ENCODE peak calls at places on chromosomes 12 and 14, in eight cellular contexts. M, V, L, A, B, H, O and R are unnamed samples.

GRCh38 chr12:116267948-116268347 is 9.5 kb downstream of the MED13L start:
- DNase-seq in L (no peak), H (no peak), B (no peak), A (no peak), M (no peak), O (no peak), V (peak; percentile 27), R (no peak)

GRCh38 chr12:32698285-32698684 is 19.2 kb downstream of the DNM1L start:
- DNase-seq in H (no peak), L (no peak), V (no peak), A (no peak), B (no peak), O (no peak), M (no peak), R (no peak)

GRCh38 chr12:94622475-94622874 is 27.9 kb downstream of the TMCC3 start:
- DNase-seq in B (no peak), O (no peak), A (no peak), V (no peak), M (no peak), H (peak; percentile 58), L (peak; percentile 61), R (no peak)

GRCh38 chr12:29552324-29552927 is 54.9 kb upstream of the OVCH1 start:
- DNase-seq in B (no peak), M (peak; percentile 61), O (no peak), V (peak; percentile 25), A (peak; percentile 8), H (peak; percentile 36), L (peak; percentile 86), R (peak; percentile 36)

GRCh38 chr12:52200783-52201519 is 9.1 kb upstream of the KRT80 start:
- DNase-seq in O (no peak), V (no peak), L (no peak), M (no peak), H (no peak), B (no peak), A (no peak), R (no peak)

GRCh38 chr12:98908866-98909265 is 263.8 kb downstream of the APAF1 start:
- DNase-seq in H (no peak), V (no peak), B (no peak), O (no peak), M (no peak), A (no peak), L (no peak), R (no peak)

GRCh38 chr12:4867384-4867783 is 42.3 kb upstream of the KCNA1 start:
- DNase-seq in M (no peak), V (no peak), A (no peak), O (no peak), L (no peak), H (no peak), B (no peak), R (no peak)

GRCh38 chr14:24273422-24273998 is 2.1 kb upstream of the RABGGTA start:
- DNase-seq in O (no peak), M (no peak), L (peak; percentile 16), V (no peak), B (no peak), A (peak; percentile 32), H (no peak), R (no peak)

GRCh38 chr14:50233335-50234250 is 2.2 kb upstream of the SOS2 start:
- DNase-seq in V (no peak), L (no peak), O (no peak), B (no peak), H (no peak), M (no peak), A (no peak), R (no peak)

DNA sequence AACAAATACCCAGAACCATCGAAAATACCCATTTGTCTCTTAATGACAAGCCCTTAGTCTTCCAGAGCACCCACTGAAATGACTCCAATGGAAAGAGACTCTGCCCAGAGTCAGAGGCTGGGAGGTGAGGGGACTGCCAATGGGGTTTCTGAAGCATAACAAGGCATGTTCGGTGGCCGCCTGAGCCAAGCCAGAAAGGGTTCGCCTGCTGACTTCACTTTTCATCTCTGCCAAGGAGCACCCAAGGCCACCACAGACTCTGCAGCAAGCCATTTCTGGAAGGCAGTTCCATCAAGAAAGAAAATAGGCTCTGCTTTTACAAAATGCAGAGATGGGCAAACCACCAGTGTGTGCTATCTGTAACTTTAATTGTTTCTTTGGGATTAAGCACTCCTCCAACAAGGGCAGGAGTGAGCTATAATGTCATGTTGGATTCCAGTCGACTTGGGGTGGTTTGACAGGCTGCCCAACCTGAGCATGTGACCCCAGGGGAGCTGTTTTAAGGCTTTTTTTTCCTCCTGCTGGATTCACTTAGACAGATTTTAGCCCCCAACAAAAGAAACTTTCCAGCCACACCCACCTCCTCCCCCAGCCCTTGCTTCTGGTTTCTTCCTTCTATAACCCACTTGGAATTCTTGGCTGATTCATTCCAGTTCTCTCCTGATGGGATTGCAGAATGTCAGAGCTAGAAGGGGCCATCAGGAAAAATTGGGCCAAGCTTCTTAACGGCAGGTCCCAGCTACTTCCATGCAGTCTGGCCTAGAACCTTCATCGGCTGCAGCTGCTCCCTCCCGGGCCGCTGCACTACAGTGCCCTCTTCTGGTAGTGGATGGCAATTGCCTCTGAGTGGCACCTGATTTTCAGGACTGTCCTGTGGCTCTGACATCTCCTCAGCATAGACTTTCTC is 24.1 kb downstream of the CKAP4 start:
- DNase-seq in B (no peak), M (peak; percentile 83), O (no peak), H (peak; percentile 48), A (peak; percentile 90), L (peak; percentile 76), V (peak; percentile 77), R (peak; percentile 82)
- TF ChIP-seq CTCF in B (peak; percentile 98), M (peak; percentile 82), O (peak; percentile 90), H (peak; percentile 98), A (peak; percentile 88), L (peak; percentile 98), V (peak; percentile 98), R (peak; percentile 83)

GRCh38 chr12:69007166-69007857 is 74.3 kb upstream of the CPM start:
- DNase-seq in V (peak; percentile 73), L (peak; percentile 82), B (peak; percentile 47), M (no peak), A (no peak), H (peak; percentile 83), O (no peak), R (peak; percentile 89)
- H3K4me3 ChIP-seq in V (peak overlapping the region; percentile 31), L (peak overlapping the region; percentile 32), B (peak overlapping the region; percentile 17), M (no peak overlapping the region), A (no peak overlapping the region), H (peak overlapping the region; percentile 44), O (peak overlapping the region; percentile 31), R (peak overlapping the region; percentile 53)

GRCh38 chr12:109927622-109928021 is 27.5 kb downstream of the TCHP start:
- DNase-seq in H (peak; percentile 22), O (no peak), A (peak; percentile 78), B (no peak), L (peak; percentile 69), V (peak; percentile 50), M (no peak), R (peak; percentile 62)
- TF ChIP-seq CTCF in H (peak; percentile 87), O (peak; percentile 42), A (peak; percentile 72), B (peak; percentile 87), L (peak; percentile 89), V (peak; percentile 89), M (no peak), R (peak; percentile 82)

DNA sequence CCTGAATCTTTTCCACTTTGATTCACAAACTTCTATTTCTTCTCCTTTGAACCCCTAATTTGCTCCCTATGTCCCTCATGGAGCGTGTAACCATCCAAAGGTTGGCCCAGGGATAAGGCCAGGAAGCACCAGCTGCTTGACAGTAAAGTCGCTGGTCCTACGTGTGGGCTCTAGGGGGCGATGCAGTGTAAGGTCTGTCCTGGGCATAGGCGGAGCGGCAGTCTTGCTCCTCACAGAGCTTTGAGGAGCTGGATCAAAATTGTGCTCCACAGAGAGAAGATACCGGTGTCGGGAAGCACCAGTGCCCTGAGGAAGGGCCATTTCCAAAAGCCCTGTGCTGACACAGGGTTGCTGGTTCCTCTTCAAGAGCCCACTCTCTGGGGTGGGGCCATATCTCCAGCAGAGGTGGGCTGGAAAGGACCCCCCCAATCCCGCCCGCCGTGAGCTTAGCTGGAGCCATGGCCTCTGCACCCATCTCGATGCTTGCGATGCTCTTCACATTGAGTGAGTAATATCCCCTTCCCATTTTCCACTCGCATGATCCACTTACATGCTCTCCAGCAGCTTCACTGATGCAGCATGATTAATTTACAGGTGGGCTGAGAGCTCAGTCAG is 49.9 kb upstream of the OR4E1 start:
- DNase-seq in H (no peak), V (no peak), B (no peak), A (peak; percentile 3), M (no peak), O (no peak), L (peak; percentile 4), R (no peak)
- H3K4me3 ChIP-seq in H (no peak overlapping the region), V (no peak overlapping the region), B (no peak overlapping the region), A (no peak overlapping the region), M (no peak overlapping the region), O (no peak overlapping the region), L (no peak overlapping the region), R (no peak overlapping the region)

GRCh38 chr14:60515244-60515695 is 6.3 kb downstream of the SIX6 start:
- DNase-seq in V (no peak), O (no peak), L (no peak), H (no peak), M (no peak), A (no peak), B (no peak), R (no peak)
- TF ChIP-seq CTCF in V (no peak), O (no peak), L (no peak), H (no peak), M (no peak), A (no peak), B (no peak), R (peak; percentile 7)

GRCh38 chr12:31518680-31519227 is 72.2 kb downstream of the DENND5B start:
- DNase-seq in M (no peak), H (peak; percentile 100), A (peak; percentile 79), O (no peak), B (peak; percentile 99), L (peak; percentile 100), V (peak; percentile 100), R (peak; percentile 98)

GRCh38 chr12:31516702-31517101 is 74.2 kb downstream of the DENND5B start:
- DNase-seq in H (no peak), M (no peak), A (no peak), L (no peak), O (no peak), B (no peak), V (no peak), R (no peak)

GRCh38 chr12:31517994-31518393 is 72.9 kb downstream of the DENND5B start:
- DNase-seq in L (peak; percentile 64), A (no peak), B (no peak), O (no peak), M (no peak), H (peak; percentile 36), V (peak; percentile 15), R (peak; percentile 43)

GRCh38 chr12:31521972-31522371 is 69.0 kb downstream of the DENND5B start:
- DNase-seq in H (no peak), A (no peak), O (no peak), M (no peak), B (no peak), L (peak; percentile 72), V (no peak), R (peak; percentile 22)

GRCh38 chr12:31519525-31519924 is 71.4 kb downstream of the DENND5B start:
- DNase-seq in M (no peak), O (no peak), V (peak; percentile 42), L (no peak), A (no peak), B (no peak), H (no peak), R (no peak)
- H3K4me3 ChIP-seq in M (no peak overlapping the region), O (no peak overlapping the region), V (no peak overlapping the region), L (no peak overlapping the region), A (peak overlapping the region; percentile 2), B (no peak overlapping the region), H (no peak overlapping the region), R (no peak overlapping the region)